ENCODE peak calls at places on chromosomes 4 and X, in five cellular contexts. I, Q, V, O and Z are unnamed samples. For H3K36me3, the result is how much of the 10 kb centered on the place peaks cover.

GRCh38 chr4:182879913-182880312 is 37.3 kb downstream of the DCTD start:
- DNase-seq in I (no peak), Q (no peak), V (no peak), O (no peak), Z (no peak)

GRCh38 chr4:80619070-80619674 is 283.6 kb downstream of the CFAP299 start:
- DNase-seq in I (peak), Q (no peak), V (peak), O (no peak), Z (no peak)

GRCh38 chr4:126548890-126549289 is 1083.9 kb upstream of the INTU start:
- DNase-seq in I (no peak), Q (no peak), V (no peak), O (no peak), Z (no peak)

GRCh38 chr4:115325836-115326235 is 212.4 kb upstream of the NDST4 start:
- DNase-seq in I (peak), Q (no peak), V (peak), O (no peak), Z (no peak)

GRCh38 chr4:38740303-38740702 is 42.5 kb downstream of the TLR10 start:
- DNase-seq in I (no peak), Q (no peak), V (no peak), O (no peak), Z (no peak)

GRCh38 chrX:95754411-95754810 is 930.2 kb upstream of the DIAPH2 start:
- DNase-seq in I (no peak), Q (no peak), V (no peak), O (no peak), Z (no peak)

GRCh38 chr4:14752341-14753046 is 249.8 kb upstream of the CPEB2 start:
- DNase-seq in I (no peak), Q (no peak), V (no peak), O (no peak), Z (no peak)

GRCh38 chr4:87092389-87093141 is 127.9 kb downstream of the KLHL8 start:
- DNase-seq in I (no peak), Q (peak), V (peak), O (peak), Z (peak)

GRCh38 chr4:111602848-111603247 is 542.4 kb upstream of the FAM241A start:
- DNase-seq in I (peak), Q (no peak), V (peak), O (no peak), Z (peak)

GRCh38 chrX:153867671-153868070 is 18.3 kb downstream of the L1CAM start:
- DNase-seq in I (no peak), Q (no peak), V (no peak), O (no peak), Z (no peak)

GRCh38 chrX:37679888-37680287 is 5.7 kb upstream of the XK start:
- DNase-seq in I (no peak), Q (no peak), V (no peak), O (no peak), Z (no peak)

GRCh38 chr4:2934077-2934812 is 29.0 kb downstream of the NOP14 start:
- DNase-seq in I (peak), Q (peak), V (peak), O (peak), Z (no peak)

GRCh38 chr4:145034727-145035211 is 63.2 kb downstream of the ANAPC10 start:
- DNase-seq in I (no peak), Q (no peak), V (peak), O (no peak), Z (no peak)

GRCh38 chr4:39353478-39354177 is 12.5 kb downstream of the RFC1 start:
- DNase-seq in I (no peak), Q (no peak), V (peak), O (no peak), Z (peak)

GRCh38 chr4:2936773-2937145 is 26.4 kb downstream of the NOP14 start:
- DNase-seq in I (no peak), Q (peak), V (peak), O (no peak), Z (no peak)

GRCh38 chrX:9383655-9384054 is 81.2 kb upstream of the TBL1X start:
- DNase-seq in I (no peak), Q (no peak), V (no peak), O (no peak), Z (no peak)

GRCh38 chrX:133985164-133986007 is at the start of gene GPC3:
- DNase-seq in I (peak), Q (peak), V (no peak), O (no peak), Z (peak)

GRCh38 chr4:62053974-62054373 is 853.8 kb downstream of the ADGRL3 start:
- DNase-seq in I (no peak), Q (no peak), V (no peak), O (no peak), Z (no peak)

GRCh38 chr4:139635966-139636365 is 29.7 kb upstream of the MGST2 start:
- DNase-seq in I (no peak), Q (no peak), V (no peak), O (no peak), Z (no peak)

GRCh38 chr4:140065393-140065792 is 88.6 kb downstream of the MAML3 start:
- DNase-seq in I (no peak), Q (no peak), V (no peak), O (no peak), Z (no peak)

GRCh38 chr4:2534904-2535385 is 1.5 kb upstream of the FAM193A start:
- DNase-seq in I (no peak), Q (no peak), V (peak), O (no peak), Z (peak)

GRCh38 chrX:39755152-39756032 is 342.4 kb downstream of the BCOR start:
- DNase-seq in I (no peak), Q (peak), V (peak), O (peak), Z (peak)

GRCh38 chr4:33882246-33882990 is 2361.9 kb downstream of the ARAP2 start:
- DNase-seq in I (no peak), Q (no peak), V (peak), O (no peak), Z (no peak)

GRCh38 chr4:108502366-108502765 is 118.0 kb upstream of the RPL34 start:
- DNase-seq in I (no peak), Q (no peak), V (no peak), O (no peak), Z (no peak)

GRCh38 chrX:20066968-20067708 is 49.6 kb downstream of the MAP7D2 start:
- DNase-seq in I (peak), Q (peak), V (peak), O (peak), Z (peak)

GRCh38 chr4:102612824-102613366 is 111.7 kb downstream of the NFKB1 start:
- DNase-seq in I (no peak), Q (no peak), V (no peak), O (no peak), Z (no peak)

GRCh38 chr4:85747871-85748491 is 273.0 kb downstream of the ARHGAP24 start:
- DNase-seq in I (peak), Q (peak), V (peak), O (peak), Z (peak)

GRCh38 chrX:39679497-39680157 is 418.1 kb downstream of the BCOR start:
- DNase-seq in I (no peak), Q (no peak), V (no peak), O (no peak), Z (no peak)

GRCh38 chrX:15336023-15336413 is 695 bp upstream of the PIGA start:
- DNase-seq in I (peak), Q (peak), V (peak), O (peak), Z (no peak)

GRCh38 chrX:154900323-154900722 is 14.2 kb downstream of the F8A1 start:
- DNase-seq in I (no peak), Q (no peak), V (no peak), O (no peak), Z (no peak)

GRCh38 chr4:160127211-160127610 is 1024.3 kb downstream of the RAPGEF2 start:
- DNase-seq in I (no peak), Q (no peak), V (no peak), O (no peak), Z (no peak)

GRCh38 chr4:182212211-182212761 is 30.9 kb upstream of the TENM3 start:
- DNase-seq in I (peak), Q (no peak), V (no peak), O (no peak), Z (peak)

GRCh38 chrX:71515039-71515398 is 17.9 kb upstream of the OGT start:
- DNase-seq in I (no peak), Q (no peak), V (peak), O (peak), Z (no peak)

GRCh38 chrX:38929966-38930421 is 128.7 kb downstream of the MID1IP1 start:
- DNase-seq in I (no peak), Q (no peak), V (peak), O (no peak), Z (no peak)

GRCh38 chr4:22668301-22668700 is 24.4 kb upstream of the GBA3 start:
- DNase-seq in I (no peak), Q (no peak), V (peak), O (no peak), Z (no peak)

GRCh38 chrX:154431321-154431720 is 2.8 kb downstream of the ATP6AP1 start:
- DNase-seq in I (no peak), Q (no peak), V (no peak), O (no peak), Z (no peak)

GRCh38 chrX:14497184-14497666 is 32.1 kb upstream of the GLRA2 start:
- DNase-seq in I (no peak), Q (no peak), V (peak), O (no peak), Z (no peak)

GRCh38 chr4:88803600-88804096 is 106.0 kb upstream of the NAP1L5 start:
- DNase-seq in I (no peak), Q (no peak), V (peak), O (peak), Z (no peak)

GRCh38 chr4:37989398-37990260 is 29.4 kb downstream of the PTTG2 start:
- DNase-seq in I (no peak), Q (no peak), V (no peak), O (no peak), Z (no peak)

GRCh38 chrX:152637649-152638442 is at the start of gene GABRQ:
- DNase-seq in I (peak), Q (peak), V (peak), O (no peak), Z (peak)

GRCh38 chrX:21946925-21947641 is 6.6 kb downstream of the SMS start:
- DNase-seq in I (peak), Q (no peak), V (peak), O (no peak), Z (peak)

GRCh38 chrX:21949689-21950088 is 9.2 kb downstream of the SMS start:
- DNase-seq in I (no peak), Q (no peak), V (no peak), O (no peak), Z (no peak)

GRCh38 chrX:21948897-21949578 is 8.5 kb downstream of the SMS start:
- DNase-seq in I (no peak), Q (no peak), V (no peak), O (no peak), Z (no peak)

GRCh38 chrX:21944136-21944615 is 3.7 kb downstream of the SMS start:
- DNase-seq in I (peak), Q (no peak), V (no peak), O (no peak), Z (no peak)

GRCh38 chrX:21947671-21948070 is 7.2 kb downstream of the SMS start:
- DNase-seq in I (no peak), Q (no peak), V (no peak), O (no peak), Z (no peak)
- H3K4me3 ChIP-seq in I (peak), Q (no peak), V (peak), O (no peak), Z (no peak)

GRCh38 chrX:150310417-150310816 is 52.7 kb upstream of the MAMLD1 start:
- DNase-seq in I (no peak), Q (no peak), V (no peak), O (no peak), Z (no peak)
- H3K36me3 ChIP-seq in I (under half), Q (under half), V (under half), O (under half), Z (under half)

GRCh38 chr4:4490816-4491215 is 51.0 kb downstream of the STX18 start:
- DNase-seq in I (no peak), Q (no peak), V (no peak), O (no peak), Z (no peak)
- H3K4me3 ChIP-seq in I (no peak), Q (no peak), V (no peak), O (no peak), Z (no peak)

GRCh38 chr4:1214101-1215095 is 34.5 kb downstream of the CTBP1 start:
- DNase-seq in I (no peak), Q (no peak), V (no peak), O (no peak), Z (no peak)
- H3K36me3 ChIP-seq in I (under half), Q (under half), V (under half), O (under half), Z (half or more)

GRCh38 chr4:156771171-156771837 is 200.3 kb downstream of the PDGFC start:
- DNase-seq in I (peak), Q (peak), V (peak), O (no peak), Z (peak)
- H3K4me3 ChIP-seq in I (peak), Q (no peak), V (peak), O (no peak), Z (peak)

DNA sequence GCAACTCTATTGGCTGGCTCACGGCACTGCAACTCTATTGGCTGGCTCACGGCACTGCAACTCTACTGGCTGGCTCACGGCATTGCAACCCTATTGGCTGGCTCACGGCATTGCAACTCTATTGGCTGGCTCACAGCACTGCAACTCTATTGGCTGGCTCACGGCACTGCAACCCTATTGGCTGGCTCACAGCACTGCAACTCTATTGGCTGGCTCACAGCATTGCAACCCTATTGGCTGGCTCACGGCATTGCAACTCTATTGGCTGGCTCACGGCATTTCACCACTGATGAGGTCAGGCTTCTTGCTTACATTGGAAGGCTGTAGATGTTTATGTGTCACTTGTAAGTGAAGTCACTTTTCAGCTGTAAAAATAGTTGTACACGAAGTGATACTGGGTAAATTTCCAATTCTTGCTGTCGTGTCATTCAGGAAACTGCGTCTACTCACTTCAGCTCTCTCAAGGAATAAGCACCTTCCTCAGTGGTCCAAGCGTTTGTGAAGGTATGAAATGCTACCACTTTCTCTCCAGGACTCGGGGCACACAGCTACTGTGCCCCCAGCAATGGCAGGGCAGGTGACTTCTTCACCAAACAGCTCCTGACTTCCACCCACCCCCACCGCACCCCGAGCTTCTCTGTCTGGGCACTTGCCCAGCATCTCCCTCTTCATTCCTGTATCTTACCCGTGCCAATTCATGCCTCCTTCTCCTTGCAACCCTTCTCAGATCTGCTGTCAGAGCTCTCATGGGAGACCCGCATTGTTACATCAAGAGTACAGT is 141.3 kb downstream of the AFAP1 start:
- DNase-seq in I (no peak), Q (no peak), V (peak), O (no peak), Z (no peak)
- H3K36me3 ChIP-seq in I (under half), Q (under half), V (half or more), O (under half), Z (under half)

DNA sequence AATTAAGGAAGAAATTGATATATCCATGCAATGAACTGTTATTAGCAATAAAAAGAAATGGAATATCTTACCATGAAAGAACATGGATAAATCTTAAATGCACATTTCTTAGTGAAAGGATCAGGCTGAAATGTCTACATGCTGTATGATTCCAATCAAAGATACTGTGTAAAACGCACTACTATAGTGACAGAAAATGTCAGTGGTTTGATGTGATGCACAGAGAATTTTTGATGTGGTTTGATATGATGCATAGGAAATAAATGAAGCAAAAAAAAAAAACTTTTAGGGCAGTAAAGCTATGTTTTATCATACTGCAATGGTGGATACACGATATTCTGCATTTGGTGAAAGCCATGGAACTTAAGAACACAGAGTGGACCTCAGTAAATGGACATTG is 547.6 kb downstream of the GABRG1 start:
- DNase-seq in I (no peak), Q (no peak), V (no peak), O (no peak), Z (no peak)
- H3K4me3 ChIP-seq in I (no peak), Q (no peak), V (no peak), O (no peak), Z (no peak)

DNA sequence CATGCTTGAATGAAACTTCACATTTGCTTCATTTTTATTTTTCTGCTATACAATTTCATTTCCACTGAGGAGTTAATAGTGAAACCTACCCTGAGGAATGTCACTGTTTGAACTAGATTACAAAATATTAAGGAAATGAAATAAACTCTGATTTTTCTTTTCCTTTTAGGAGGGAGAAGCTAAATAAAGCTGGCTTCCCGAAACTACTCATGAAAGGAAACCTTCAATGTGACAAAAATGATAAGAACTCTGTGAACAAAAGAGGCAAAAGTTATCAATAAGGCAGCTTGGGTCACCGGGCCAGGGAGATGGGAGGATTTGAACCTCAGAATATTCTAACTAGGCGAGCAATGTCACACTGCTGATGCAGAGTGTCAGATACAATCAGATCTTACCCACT is 185.2 kb downstream of the APBB2 start:
- DNase-seq in I (no peak), Q (no peak), V (no peak), O (no peak), Z (no peak)
- H3K36me3 ChIP-seq in I (under half), Q (under half), V (under half), O (under half), Z (under half)